ENCODE peak calls at places on chromosomes 2 and 18, in seven cellular contexts. N is naive thymus-derived CD8-positive, alpha-beta T cell; B is T-helper 9 cell; Z is heart right ventricle; R is ELR; O is PC-3; C is A549. P is an unnamed sample.

GRCh38 chr2:3626118-3626816 is 31.4 kb downstream of the COLEC11 start:
- DNase-seq in N (no peak), B (no peak), Z (peak; percentile 31), R (no peak), O (no peak), C (no peak), P (no peak)

GRCh38 chr2:157336137-157336721 is 10.6 kb upstream of the ERMN start:
- DNase-seq in N (peak; percentile 68), B (peak; percentile 43), Z (peak; percentile 18), R (peak; percentile 60), O (peak; percentile 67), C (no peak), P (no peak)

GRCh38 chr2:95531254-95531771 is 46.8 kb upstream of the TRIM43B start:
- DNase-seq in N (no peak), B (no peak), Z (no peak), R (no peak), O (no peak), C (no peak), P (no peak)

GRCh38 chr2:218021536-218022071 is 18.8 kb upstream of the TNS1 start:
- DNase-seq in N (peak; percentile 24), B (no peak), Z (peak; percentile 69), R (no peak), O (no peak), C (no peak), P (peak; percentile 79)

GRCh38 chr2:27496357-27497287 is at the start of gene GCKR:
- DNase-seq in N (no peak), B (no peak), Z (no peak), R (peak; percentile 19), O (no peak), C (no peak), P (no peak)

GRCh38 chr2:119463136-119463535 is 31.5 kb downstream of the TMEM37 start:
- DNase-seq in N (peak; percentile 22), B (no peak), Z (no peak), R (no peak), O (peak; percentile 56), C (no peak), P (no peak)

GRCh38 chr2:205139822-205140612 is 542.3 kb upstream of the NRP2 start:
- DNase-seq in N (no peak), B (no peak), Z (peak; percentile 16), R (no peak), O (no peak), C (no peak), P (peak; percentile 44)

GRCh38 chr2:136714452-136714951 is 50.8 kb upstream of the THSD7B start:
- DNase-seq in N (no peak), B (no peak), Z (no peak), R (no peak), O (no peak), C (no peak), P (no peak)

GRCh38 chr2:26768759-26769500 is 4.8 kb downstream of the SLC35F6 start:
- DNase-seq in N (no peak), B (no peak), Z (peak; percentile 65), R (peak; percentile 62), O (no peak), C (peak; percentile 69), P (peak; percentile 88)

GRCh38 chr18:39571511-39571910 is 2005.9 kb upstream of the CELF4 start:
- DNase-seq in N (no peak), B (no peak), Z (no peak), R (peak; percentile 26), O (peak; percentile 15), C (peak; percentile 3), P (no peak)

GRCh38 chr2:230076819-230077218 is 8.1 kb upstream of the SLC16A14 start:
- DNase-seq in N (no peak), B (no peak), Z (no peak), R (no peak), O (no peak), C (no peak), P (no peak)

GRCh38 chr2:168470880-168471475 is 14.9 kb downstream of the CERS6 start:
- DNase-seq in N (no peak), B (no peak), Z (no peak), R (no peak), O (no peak), C (no peak), P (no peak)

GRCh38 chr2:127389778-127390435 is 2.1 kb upstream of the MAP3K2 start:
- DNase-seq in N (no peak), B (no peak), Z (no peak), R (no peak), O (no peak), C (no peak), P (no peak)

GRCh38 chr18:3455938-3456685 is 6.1 kb downstream of the TGIF1 start:
- DNase-seq in N (no peak), B (no peak), Z (no peak), R (peak; percentile 67), O (peak; percentile 75), C (no peak), P (no peak)

GRCh38 chr2:200383380-200384110 is 77.1 kb downstream of the SPATS2L start:
- DNase-seq in N (no peak), B (no peak), Z (no peak), R (peak; percentile 67), O (no peak), C (no peak), P (no peak)

GRCh38 chr2:205245001-205245400 is 437.3 kb upstream of the NRP2 start:
- DNase-seq in N (no peak), B (no peak), Z (no peak), R (no peak), O (no peak), C (no peak), P (peak; percentile 47)

GRCh38 chr18:47263197-47263827 is 11.9 kb upstream of the SKOR2 start:
- DNase-seq in N (no peak), B (no peak), Z (no peak), R (peak; percentile 40), O (no peak), C (no peak), P (no peak)

GRCh38 chr2:8694737-8695136 is 12.9 kb downstream of the ID2 start:
- DNase-seq in N (no peak), B (no peak), Z (no peak), R (peak; percentile 7), O (peak; percentile 82), C (no peak), P (no peak)

GRCh38 chr2:26534098-26534864 is 56.4 kb upstream of the OTOF start:
- DNase-seq in N (no peak), B (no peak), Z (no peak), R (no peak), O (no peak), C (no peak), P (no peak)

GRCh38 chr2:75571730-75572430 is 11.1 kb upstream of the EVA1A start:
- DNase-seq in N (no peak), B (no peak), Z (no peak), R (peak; percentile 36), O (peak; percentile 41), C (no peak), P (no peak)

GRCh38 chr2:241116606-241117560 is 14.8 kb upstream of the MTERF4 start:
- DNase-seq in N (no peak), B (no peak), Z (no peak), R (no peak), O (no peak), C (no peak), P (no peak)

GRCh38 chr2:110219496-110220192 is 7.3 kb upstream of the MTLN start:
- DNase-seq in N (no peak), B (no peak), Z (no peak), R (no peak), O (peak; percentile 15), C (no peak), P (no peak)

GRCh38 chr18:9974279-9974915 is 60.6 kb downstream of the VAPA start:
- DNase-seq in N (no peak), B (no peak), Z (no peak), R (no peak), O (no peak), C (no peak), P (no peak)

GRCh38 chr2:61426267-61426897 is 44.5 kb downstream of the USP34 start:
- DNase-seq in N (peak; percentile 85), B (peak; percentile 60), Z (no peak), R (peak; percentile 57), O (peak; percentile 60), C (peak; percentile 77), P (peak; percentile 57)

GRCh38 chr2:182033449-182033848 is 47.8 kb downstream of the PPP1R1C start:
- DNase-seq in N (no peak), B (no peak), Z (no peak), R (no peak), O (no peak), C (no peak), P (no peak)

GRCh38 chr2:161077367-161078210 is 82.6 kb upstream of the TANK start:
- DNase-seq in N (peak; percentile 64), B (peak; percentile 29), Z (peak; percentile 15), R (peak; percentile 42), O (peak; percentile 37), C (no peak), P (no peak)

P was measured in Right ventricle myocardium superior.